ENCODE peak calls at places on chromosomes 16 and 17, in four cellular contexts. One of them, this sample, is unnamed.

GRCh38 chr16:749010-749409 is 8.2 kb upstream of the CIAO3 start:
- DNase-seq in left lung: no peak
- DNase-seq in Peyer's patch: no peak
- DNase-seq in spleen: no peak
- DNase-seq in this sample: no peak

GRCh38 chr16:373848-374615 is 3.7 kb upstream of the MRPL28 start:
- DNase-seq in left lung: peak
- DNase-seq in spleen: peak
- DNase-seq in Peyer's patch: no peak
- DNase-seq in this sample: no peak

GRCh38 chr17:11948791-11949190 is 48.5 kb downstream of the ZNF18 start:
- DNase-seq in spleen: no peak
- DNase-seq in Peyer's patch: no peak
- DNase-seq in left lung: no peak
- DNase-seq in this sample: no peak

GRCh38 chr17:48429638-48430586 is at the start of gene SKAP1:
- DNase-seq in spleen: peak
- DNase-seq in Peyer's patch: peak
- DNase-seq in left lung: peak
- DNase-seq in this sample: no peak

GRCh38 chr16:3868556-3868955 is 12.0 kb downstream of the CREBBP start:
- DNase-seq in Peyer's patch: no peak
- DNase-seq in left lung: no peak
- DNase-seq in spleen: no peak
- DNase-seq in this sample: no peak

GRCh38 chr17:36869441-36869840 is 67.8 kb upstream of the LHX1 start:
- DNase-seq in Peyer's patch: no peak
- DNase-seq in left lung: no peak
- DNase-seq in spleen: peak
- DNase-seq in this sample: no peak

GRCh38 chr16:10964891-10965326 is 20.5 kb downstream of the CLEC16A start:
- DNase-seq in left lung: no peak
- DNase-seq in spleen: no peak
- DNase-seq in Peyer's patch: no peak
- DNase-seq in this sample: no peak

GRCh38 chr17:82375359-82376041 is 3.9 kb downstream of the UTS2R start:
- DNase-seq in left lung: peak
- DNase-seq in Peyer's patch: no peak
- DNase-seq in spleen: peak
- DNase-seq in this sample: no peak

GRCh38 chr16:81530296-81530721 is 85.7 kb downstream of the CMIP start:
- DNase-seq in Peyer's patch: no peak
- DNase-seq in spleen: peak
- DNase-seq in left lung: no peak
- DNase-seq in this sample: no peak

GRCh38 chr16:65083181-65083845 is 38.5 kb downstream of the CDH11 start:
- DNase-seq in left lung: no peak
- DNase-seq in Peyer's patch: no peak
- DNase-seq in spleen: no peak
- DNase-seq in this sample: no peak

GRCh38 chr17:34980353-34980680 is at the start of gene LIG3:
- DNase-seq in spleen: peak
- DNase-seq in left lung: peak
- DNase-seq in Peyer's patch: peak
- DNase-seq in this sample: peak

GRCh38 chr16:55528974-55529373 is 20.1 kb downstream of the LPCAT2 start:
- DNase-seq in Peyer's patch: no peak
- DNase-seq in spleen: no peak
- DNase-seq in left lung: no peak
- DNase-seq in this sample: no peak

GRCh38 chr17:80477647-80478478 is 1.5 kb upstream of the NPTX1 start:
- DNase-seq in spleen: no peak
- DNase-seq in left lung: no peak
- DNase-seq in Peyer's patch: no peak
- DNase-seq in this sample: peak

GRCh38 chr16:19438739-19439138 is 21.1 kb downstream of the TMC5 start:
- DNase-seq in spleen: no peak
- DNase-seq in Peyer's patch: no peak
- DNase-seq in left lung: no peak
- DNase-seq in this sample: no peak

GRCh38 chr17:63598284-63598683 is 2.4 kb upstream of the TACO1 start:
- DNase-seq in spleen: no peak
- DNase-seq in Peyer's patch: no peak
- DNase-seq in left lung: no peak
- DNase-seq in this sample: no peak

GRCh38 chr17:57645950-57646686 is 99.0 kb downstream of the CCDC182 start:
- DNase-seq in Peyer's patch: no peak
- DNase-seq in left lung: no peak
- DNase-seq in spleen: no peak
- DNase-seq in this sample: no peak

GRCh38 chr16:13780406-13780805 is 139.5 kb upstream of the ERCC4 start:
- DNase-seq in left lung: no peak
- DNase-seq in spleen: no peak
- DNase-seq in Peyer's patch: no peak
- DNase-seq in this sample: no peak

GRCh38 chr17:45299311-45299710 is 17.5 kb downstream of the MAP3K14 start:
- DNase-seq in spleen: no peak
- DNase-seq in left lung: no peak
- DNase-seq in Peyer's patch: no peak
- DNase-seq in this sample: no peak

GRCh38 chr16:83187404-83187803 is 560.6 kb downstream of the CDH13 start:
- DNase-seq in spleen: no peak
- DNase-seq in left lung: no peak
- DNase-seq in Peyer's patch: no peak
- DNase-seq in this sample: no peak

GRCh38 chr17:51056813-51057510 is 63.7 kb downstream of the SPAG9 start:
- DNase-seq in Peyer's patch: no peak
- DNase-seq in spleen: no peak
- DNase-seq in left lung: no peak
- DNase-seq in this sample: no peak

GRCh38 chr17:5364156-5364555 is 55.3 kb downstream of the NUP88 start:
- DNase-seq in spleen: no peak
- DNase-seq in Peyer's patch: no peak
- DNase-seq in left lung: no peak
- DNase-seq in this sample: no peak

GRCh38 chr16:15498427-15499175 is 64.2 kb downstream of the BMERB1 start:
- DNase-seq in spleen: no peak
- DNase-seq in Peyer's patch: no peak
- DNase-seq in left lung: no peak
- DNase-seq in this sample: no peak

GRCh38 chr16:66521951-66522771 is 27.8 kb downstream of the TK2 start:
- DNase-seq in spleen: peak
- DNase-seq in left lung: peak
- DNase-seq in Peyer's patch: peak
- DNase-seq in this sample: no peak

GRCh38 chr16:2785101-2785991 is 2.0 kb downstream of the PRSS33 start:
- DNase-seq in left lung: peak
- DNase-seq in Peyer's patch: peak
- DNase-seq in spleen: peak
- DNase-seq in this sample: no peak

GRCh38 chr17:1485311-1485747 is 7.2 kb downstream of the MYO1C start:
- DNase-seq in left lung: no peak
- DNase-seq in Peyer's patch: peak
- DNase-seq in spleen: peak
- DNase-seq in this sample: no peak

GRCh38 chr16:86455116-86455515 is 55.2 kb upstream of the FOXF1 start:
- DNase-seq in left lung: no peak
- DNase-seq in Peyer's patch: no peak
- DNase-seq in spleen: no peak
- DNase-seq in this sample: no peak

GRCh38 chr16:80459331-80459777 is 81.4 kb upstream of the DYNLRB2 start:
- DNase-seq in Peyer's patch: no peak
- DNase-seq in spleen: no peak
- DNase-seq in left lung: no peak
- DNase-seq in this sample: no peak

GRCh38 chr17:63516910-63517824 is 6.0 kb upstream of the KCNH6 start:
- DNase-seq in spleen: no peak
- DNase-seq in Peyer's patch: peak
- DNase-seq in left lung: no peak
- DNase-seq in this sample: no peak

GRCh38 chr16:88062341-88062861 is 111.2 kb downstream of the BANP start:
- DNase-seq in spleen: peak
- DNase-seq in left lung: peak
- DNase-seq in Peyer's patch: no peak
- DNase-seq in this sample: no peak

GRCh38 chr16:85717393-85718152 is 28.8 kb upstream of the GINS2 start:
- DNase-seq in Peyer's patch: peak
- DNase-seq in spleen: peak
- DNase-seq in left lung: peak
- DNase-seq in this sample: peak

GRCh38 chr17:14745122-14745521 is 444.2 kb downstream of the HS3ST3B1 start:
- DNase-seq in left lung: no peak
- DNase-seq in spleen: no peak
- DNase-seq in Peyer's patch: no peak
- DNase-seq in this sample: no peak

GRCh38 chr17:78890111-78890897 is 12.7 kb downstream of the CEP295NL start:
- DNase-seq in Peyer's patch: peak
- DNase-seq in left lung: peak
- DNase-seq in spleen: peak
- DNase-seq in this sample: no peak

GRCh38 chr16:89123001-89123830 is 29.6 kb downstream of the ACSF3 start:
- DNase-seq in left lung: peak
- DNase-seq in Peyer's patch: no peak
- DNase-seq in spleen: peak
- DNase-seq in this sample: no peak

GRCh38 chr16:49484454-49484853 is 110.8 kb downstream of the C16orf78 start:
- DNase-seq in spleen: peak
- DNase-seq in left lung: peak
- DNase-seq in Peyer's patch: peak
- DNase-seq in this sample: peak

GRCh38 chr17:19301274-19301946 is 61.1 kb downstream of the B9D1 start:
- DNase-seq in left lung: no peak
- DNase-seq in spleen: peak
- DNase-seq in Peyer's patch: peak
- DNase-seq in this sample: no peak

GRCh38 chr16:30482366-30482765 is 9.8 kb downstream of the ITGAL start:
- DNase-seq in left lung: no peak
- DNase-seq in Peyer's patch: no peak
- DNase-seq in spleen: no peak
- DNase-seq in this sample: no peak

GRCh38 chr17:28712705-28713415 is 1.2 kb upstream of the PROCA1 start:
- DNase-seq in spleen: peak
- DNase-seq in Peyer's patch: no peak
- DNase-seq in left lung: peak
- DNase-seq in this sample: no peak

GRCh38 chr17:28714281-28714680 is 2.6 kb upstream of the PROCA1 start:
- DNase-seq in spleen: no peak
- DNase-seq in left lung: peak
- DNase-seq in Peyer's patch: no peak
- DNase-seq in this sample: no peak

GRCh38 chr17:28711723-28712036 is at the start of gene PROCA1:
- DNase-seq in spleen: peak
- DNase-seq in left lung: peak
- DNase-seq in Peyer's patch: peak
- DNase-seq in this sample: no peak

GRCh38 chr17:28710948-28711722 is 553 bp downstream of the PROCA1 start:
- DNase-seq in spleen: peak
- DNase-seq in left lung: peak
- DNase-seq in Peyer's patch: peak
- DNase-seq in this sample: peak

GRCh38 chr17:28712037-28712704 is 483 bp upstream of the PROCA1 start:
- DNase-seq in left lung: peak
- DNase-seq in spleen: peak
- DNase-seq in Peyer's patch: peak
- DNase-seq in this sample: no peak
- TF ChIP-seq CTCF in left lung: peak
- TF ChIP-seq CTCF in spleen: no peak
- TF ChIP-seq CTCF in Peyer's patch: no peak
- TF ChIP-seq CTCF in this sample: peak

GRCh38 chr17:59545942-59546341 is 19.5 kb upstream of the DHX40 start:
- DNase-seq in spleen: no peak
- DNase-seq in Peyer's patch: no peak
- DNase-seq in left lung: no peak
- DNase-seq in this sample: no peak
- TF ChIP-seq CTCF in spleen: no peak
- TF ChIP-seq CTCF in Peyer's patch: no peak
- TF ChIP-seq CTCF in left lung: no peak
- TF ChIP-seq CTCF in this sample: no peak

GRCh38 chr17:75289122-75289831 is at the start of gene SLC25A19:
- DNase-seq in spleen: peak
- DNase-seq in Peyer's patch: peak
- DNase-seq in left lung: peak
- DNase-seq in this sample: peak
- TF ChIP-seq CTCF in spleen: peak
- TF ChIP-seq CTCF in Peyer's patch: peak
- TF ChIP-seq CTCF in left lung: no peak
- TF ChIP-seq CTCF in this sample: peak

GRCh38 chr16:46974352-46974751 is 878 bp upstream of the DNAJA2 start:
- DNase-seq in spleen: no peak
- DNase-seq in Peyer's patch: no peak
- DNase-seq in left lung: no peak
- DNase-seq in this sample: no peak
- TF ChIP-seq CTCF in spleen: no peak
- TF ChIP-seq CTCF in Peyer's patch: peak
- TF ChIP-seq CTCF in left lung: no peak
- TF ChIP-seq CTCF in this sample: no peak

GRCh38 chr16:12257926-12258561 is 281.5 kb downstream of the SNX29 start:
- DNase-seq in Peyer's patch: peak
- DNase-seq in spleen: no peak
- DNase-seq in left lung: no peak
- DNase-seq in this sample: no peak
- TF ChIP-seq CTCF in Peyer's patch: peak
- TF ChIP-seq CTCF in spleen: no peak
- TF ChIP-seq CTCF in left lung: no peak
- TF ChIP-seq CTCF in this sample: peak

GRCh38 chr16:67865318-67865717 is 7.5 kb upstream of the EDC4 start:
- DNase-seq in left lung: no peak
- DNase-seq in spleen: no peak
- DNase-seq in Peyer's patch: peak
- DNase-seq in this sample: no peak
- TF ChIP-seq CTCF in left lung: peak
- TF ChIP-seq CTCF in spleen: peak
- TF ChIP-seq CTCF in Peyer's patch: peak
- TF ChIP-seq CTCF in this sample: peak

GRCh38 chr16:23082161-23082788 is 67.0 kb downstream of the USP31 start:
- DNase-seq in Peyer's patch: no peak
- DNase-seq in left lung: no peak
- DNase-seq in spleen: no peak
- DNase-seq in this sample: no peak
- TF ChIP-seq CTCF in Peyer's patch: no peak
- TF ChIP-seq CTCF in left lung: no peak
- TF ChIP-seq CTCF in spleen: no peak
- TF ChIP-seq CTCF in this sample: no peak

GRCh38 chr16:8966781-8967436 is 3.2 kb upstream of the USP7 start:
- DNase-seq in Peyer's patch: peak
- DNase-seq in spleen: no peak
- DNase-seq in left lung: no peak
- DNase-seq in this sample: no peak

GRCh38 chr16:8963825-8964441 is at the start of gene USP7:
- DNase-seq in left lung: peak
- DNase-seq in Peyer's patch: peak
- DNase-seq in spleen: peak
- DNase-seq in this sample: peak

GRCh38 chr16:8962393-8963009 is 1.2 kb downstream of the USP7 start:
- DNase-seq in left lung: peak
- DNase-seq in Peyer's patch: peak
- DNase-seq in spleen: peak
- DNase-seq in this sample: no peak

GRCh38 chr16:8963010-8963824 is 489 bp downstream of the USP7 start:
- DNase-seq in spleen: peak
- DNase-seq in Peyer's patch: no peak
- DNase-seq in left lung: peak
- DNase-seq in this sample: no peak

GRCh38 chr16:8964462-8964861 is 756 bp upstream of the USP7 start:
- DNase-seq in spleen: no peak
- DNase-seq in Peyer's patch: no peak
- DNase-seq in left lung: no peak
- DNase-seq in this sample: no peak
- TF ChIP-seq CTCF in spleen: no peak
- TF ChIP-seq CTCF in Peyer's patch: no peak
- TF ChIP-seq CTCF in left lung: no peak
- TF ChIP-seq CTCF in this sample: no peak